ENCODE peak calls at places on chromosome 17, in four cellular contexts. S, I, P and F are unnamed samples.

GRCh38 chr17:82845163-82845807 is 5.5 kb upstream of the ZNF750 start:
- DNase-seq in S (no peak), P (no peak), I (no peak), F (no peak)

GRCh38 chr17:10652984-10653680 is 4.0 kb downstream of the MYH3 start:
- DNase-seq in S (no peak), P (no peak), I (no peak), F (no peak)

GRCh38 chr17:77507116-77507885 is 366.5 kb downstream of the SEC14L1 start:
- DNase-seq in S (no peak), I (no peak), P (no peak), F (no peak)

GRCh38 chr17:48506246-48506645 is 24.6 kb downstream of the HOXB1 start:
- DNase-seq in S (no peak), P (no peak), I (no peak), F (no peak)

GRCh38 chr17:71801301-71801700 is 319.5 kb upstream of the SOX9 start:
- DNase-seq in P (no peak), I (no peak), S (no peak), F (no peak)

GRCh38 chr17:12114686-12115418 is 94.2 kb downstream of the MAP2K4 start:
- DNase-seq in P (no peak), S (no peak), I (no peak), F (no peak)

GRCh38 chr17:65170839-65171238 is 33.7 kb downstream of the RGS9 start:
- DNase-seq in S (no peak), I (no peak), P (no peak), F (peak; percentile 61)

GRCh38 chr17:82217530-82218204 is 5.0 kb upstream of the CCDC57 start:
- DNase-seq in I (no peak), S (no peak), P (peak; percentile 79), F (peak; percentile 93)

GRCh38 chr17:51739245-51739886 is 419.1 kb downstream of the CA10 start:
- DNase-seq in P (no peak), S (no peak), I (no peak), F (no peak)

GRCh38 chr17:57597531-57598453 is 147.3 kb downstream of the CCDC182 start:
- DNase-seq in I (no peak), P (peak; percentile 61), S (peak; percentile 49), F (peak; percentile 67)

GRCh38 chr17:6701719-6702118 is 11.4 kb downstream of the SLC13A5 start:
- DNase-seq in S (peak; percentile 21), I (no peak), P (peak; percentile 81), F (peak; percentile 61)

GRCh38 chr17:48952904-48953303 is 8.3 kb upstream of the SNF8 start:
- DNase-seq in I (peak; percentile 58), S (no peak), P (no peak), F (no peak)

GRCh38 chr17:45046536-45047125 is 4.8 kb downstream of the DCAKD start:
- DNase-seq in P (no peak), S (no peak), I (peak; percentile 68), F (no peak)

GRCh38 chr17:76512366-76513305 is 11.4 kb upstream of the RHBDF2 start:
- DNase-seq in S (no peak), I (no peak), P (no peak), F (no peak)

GRCh38 chr17:61387011-61387410 is 12.6 kb upstream of the TBX2 start:
- DNase-seq in P (no peak), I (no peak), S (no peak), F (no peak)

GRCh38 chr17:56478836-56479447 is 114.6 kb upstream of the NOG start:
- DNase-seq in I (no peak), S (no peak), P (peak; percentile 12), F (peak; percentile 41)

GRCh38 chr17:75795820-75796607 is 11.4 kb downstream of the UNK start:
- DNase-seq in S (no peak), P (no peak), I (no peak), F (no peak)

GRCh38 chr17:47229535-47230443 is 20.6 kb downstream of the MYL4 start:
- DNase-seq in I (peak; percentile 75), P (peak; percentile 82), S (peak; percentile 69), F (peak; percentile 79)

GRCh38 chr17:45284176-45285140 is 22.6 kb upstream of the SPATA32 start:
- DNase-seq in I (no peak), S (no peak), P (no peak), F (no peak)

GRCh38 chr17:55577011-55577586 is 65.8 kb upstream of the SMIM36 start:
- DNase-seq in I (peak; percentile 35), S (no peak), P (no peak), F (no peak)

GRCh38 chr17:36921131-36921851 is 16.0 kb upstream of the LHX1 start:
- DNase-seq in S (no peak), P (peak; percentile 32), I (no peak), F (peak; percentile 23)

GRCh38 chr17:79791354-79792123 is 5.3 kb downstream of the CBX8 start:
- DNase-seq in S (no peak), I (no peak), P (no peak), F (no peak)

GRCh38 chr17:74690409-74690825 is 22.3 kb downstream of the CD300LF start:
- DNase-seq in P (no peak), S (no peak), I (no peak), F (no peak)
- TF ChIP-seq BRCA1 in P (no peak), S (no peak), I (no peak), F (no peak)

GRCh38 chr17:28177351-28177750 is 134.9 kb downstream of the NLK start:
- DNase-seq in I (no peak), S (no peak), P (no peak), F (no peak)

GRCh38 chr17:28170771-28171170 is 128.3 kb downstream of the NLK start:
- DNase-seq in P (no peak), S (no peak), I (no peak), F (no peak)

GRCh38 chr17:28173801-28174200 is 131.3 kb downstream of the NLK start:
- DNase-seq in S (no peak), I (no peak), P (no peak), F (no peak)

GRCh38 chr17:28173071-28173561 is 130.6 kb downstream of the NLK start:
- DNase-seq in I (no peak), S (no peak), P (peak; percentile 65), F (no peak)

DNA sequence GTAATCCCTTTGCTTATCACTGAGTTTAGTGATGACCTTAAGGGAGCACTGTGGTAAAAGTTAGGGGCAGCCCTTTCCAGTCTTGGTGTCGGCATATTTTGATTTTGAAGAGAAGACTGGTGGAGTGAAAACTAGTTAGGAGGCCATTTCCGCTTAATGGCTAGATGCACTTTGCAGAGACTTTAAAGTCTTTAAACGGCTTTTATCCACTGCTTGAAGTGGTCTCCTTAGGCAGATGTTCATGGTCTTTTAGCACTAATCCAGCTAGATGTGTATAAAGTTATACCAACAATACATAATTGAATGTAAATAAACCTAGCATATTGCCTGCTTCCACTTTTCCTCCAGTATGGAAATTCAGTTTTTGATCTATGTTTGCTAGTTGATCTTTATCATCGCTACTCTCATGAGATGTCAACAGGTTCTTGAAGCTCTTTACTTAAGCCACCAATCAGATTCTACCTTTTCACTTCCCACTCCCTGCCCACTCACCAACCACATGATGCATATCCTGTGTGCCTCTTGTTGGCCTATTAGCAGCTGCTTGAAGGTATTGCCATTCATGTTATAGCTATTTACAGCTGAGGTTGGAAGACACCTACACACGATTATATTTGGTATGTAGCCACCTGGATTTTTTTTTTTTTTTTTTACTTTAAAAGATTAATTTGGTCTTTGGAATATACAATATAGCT is 132.0 kb downstream of the NLK start:
- DNase-seq in I (peak; percentile 24), P (no peak), S (no peak), F (no peak)
- TF ChIP-seq HDAC2 in I (no peak), P (no peak), S (no peak), F (no peak)

DNA sequence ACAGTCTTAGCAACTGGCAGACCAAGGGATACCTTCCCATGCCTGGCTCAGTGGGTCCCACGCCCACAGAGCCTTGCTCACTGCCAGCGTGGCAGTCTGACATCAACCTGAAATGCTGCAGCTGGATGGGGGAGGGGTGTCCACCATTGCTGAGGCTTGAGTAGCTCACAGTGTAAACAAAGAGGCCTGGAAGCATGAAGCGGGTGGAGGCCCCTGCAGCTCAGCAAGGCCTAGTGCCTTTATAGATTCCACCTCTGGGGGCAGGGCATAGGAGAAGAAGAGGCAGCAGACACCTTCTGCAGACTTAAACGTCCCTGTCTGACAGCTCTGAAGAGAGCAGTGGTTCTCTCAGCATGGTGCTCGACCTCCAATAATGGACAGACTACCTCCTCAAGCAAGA is 263.2 kb downstream of the KIF2B start:
- DNase-seq in S (peak; percentile 5), P (no peak), I (no peak), F (no peak)
- TF ChIP-seq BRCA1 in S (no peak), P (no peak), I (no peak), F (no peak)

DNA sequence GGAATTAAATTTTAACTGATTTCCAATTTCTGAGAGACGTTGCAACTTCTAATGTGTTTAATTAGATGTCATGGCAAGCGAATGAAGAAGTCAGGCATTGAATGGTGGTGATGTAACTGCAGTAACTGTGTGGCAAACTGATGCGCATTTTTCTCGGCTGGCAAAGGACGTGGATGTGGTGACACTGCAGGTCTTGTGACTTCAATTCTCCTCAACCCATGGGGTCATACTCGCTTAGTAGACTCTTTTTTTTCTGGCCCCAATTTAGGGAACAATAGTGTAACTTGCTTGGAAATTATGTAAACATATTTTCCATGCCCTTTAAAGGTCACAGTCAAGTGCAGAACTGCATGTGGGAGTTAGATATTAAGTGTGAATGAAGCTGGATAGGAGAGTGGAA is 1.9 kb upstream of the FAM20A start:
- DNase-seq in P (no peak), I (no peak), S (no peak), F (no peak)
- TF ChIP-seq HDAC2 in P (no peak), I (no peak), S (no peak), F (no peak)

DNA sequence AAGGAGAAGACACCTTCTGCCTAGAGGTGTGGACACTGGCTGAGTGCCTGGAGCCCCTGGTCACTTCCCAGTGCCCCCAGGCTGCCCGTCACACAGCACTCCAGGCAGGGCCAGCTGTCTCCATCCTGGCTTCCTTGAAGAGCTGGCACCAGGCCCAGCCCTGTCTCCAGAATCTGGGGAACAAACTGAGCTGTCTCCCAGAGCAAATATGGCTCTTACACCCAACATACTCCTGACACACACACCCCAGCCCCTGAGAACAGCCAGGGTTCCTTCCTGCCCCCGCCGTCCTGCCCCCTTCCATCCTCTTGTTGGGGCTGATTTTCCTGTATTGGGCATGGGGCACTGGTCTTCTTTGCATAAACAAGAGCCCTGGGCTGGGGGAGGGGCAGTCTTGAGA is 9.1 kb downstream of the NHERF1 start:
- DNase-seq in S (no peak), I (no peak), P (no peak), F (no peak)
- TF ChIP-seq BRCA1 in S (no peak), I (no peak), P (no peak), F (no peak)